ENCODE peak calls at places on chromosomes 5 and 9, in ten cellular contexts. One of them, this sample, is unnamed.

GRCh38 chr9:88949425-88949824 is 41.8 kb upstream of the S1PR3 start:
- DNase-seq in heart left ventricle: peak; percentile 64
- DNase-seq in iPS DF 6.9: no peak
- DNase-seq in globus pallidus: no peak
- DNase-seq in adipocyte: peak; percentile 1
- DNase-seq in stimulated activated CD8-positive, alpha-beta memory T cell treated with anti-CD3 and anti-CD28 coated beads, Interleukin-12 subunit alpha, Interleukin-12 subunit beta, amount 100 ng/mL, for 1 hour: no peak
- DNase-seq in astrocyte: peak; percentile 60
- DNase-seq in KBM-7: no peak
- DNase-seq in SK-MEL-5: no peak
- DNase-seq in Panc1: no peak
- DNase-seq in this sample: peak; percentile 92

GRCh38 chr5:68682400-68683152 is 411.2 kb upstream of the SLC30A5 start:
- DNase-seq in heart left ventricle: no peak
- DNase-seq in iPS DF 6.9: no peak
- DNase-seq in globus pallidus: no peak
- DNase-seq in adipocyte: no peak
- DNase-seq in stimulated activated CD8-positive, alpha-beta memory T cell treated with anti-CD3 and anti-CD28 coated beads, Interleukin-12 subunit alpha, Interleukin-12 subunit beta, amount 100 ng/mL, for 1 hour: no peak
- DNase-seq in astrocyte: no peak
- DNase-seq in KBM-7: no peak
- DNase-seq in SK-MEL-5: no peak
- DNase-seq in Panc1: no peak
- DNase-seq in this sample: peak; percentile 61

GRCh38 chr5:139061856-139062255 is 136.3 kb downstream of the SIL1 start:
- DNase-seq in heart left ventricle: no peak
- DNase-seq in iPS DF 6.9: no peak
- DNase-seq in globus pallidus: no peak
- DNase-seq in adipocyte: no peak
- DNase-seq in stimulated activated CD8-positive, alpha-beta memory T cell treated with anti-CD3 and anti-CD28 coated beads, Interleukin-12 subunit alpha, Interleukin-12 subunit beta, amount 100 ng/mL, for 1 hour: no peak
- DNase-seq in astrocyte: peak; percentile 27
- DNase-seq in KBM-7: peak; percentile 60
- DNase-seq in SK-MEL-5: no peak
- DNase-seq in Panc1: no peak
- DNase-seq in this sample: peak; percentile 68

GRCh38 chr5:77232959-77233358 is 22.5 kb downstream of the PDE8B start:
- DNase-seq in heart left ventricle: no peak
- DNase-seq in iPS DF 6.9: no peak
- DNase-seq in globus pallidus: no peak
- DNase-seq in adipocyte: no peak
- DNase-seq in stimulated activated CD8-positive, alpha-beta memory T cell treated with anti-CD3 and anti-CD28 coated beads, Interleukin-12 subunit alpha, Interleukin-12 subunit beta, amount 100 ng/mL, for 1 hour: no peak
- DNase-seq in astrocyte: peak; percentile 40
- DNase-seq in KBM-7: peak; percentile 96
- DNase-seq in SK-MEL-5: no peak
- DNase-seq in Panc1: no peak
- DNase-seq in this sample: peak; percentile 5

GRCh38 chr9:117448066-117448465 is 33.2 kb upstream of the ASTN2 start:
- DNase-seq in heart left ventricle: no peak
- DNase-seq in iPS DF 6.9: no peak
- DNase-seq in globus pallidus: no peak
- DNase-seq in adipocyte: no peak
- DNase-seq in stimulated activated CD8-positive, alpha-beta memory T cell treated with anti-CD3 and anti-CD28 coated beads, Interleukin-12 subunit alpha, Interleukin-12 subunit beta, amount 100 ng/mL, for 1 hour: no peak
- DNase-seq in astrocyte: no peak
- DNase-seq in KBM-7: no peak
- DNase-seq in SK-MEL-5: peak; percentile 42
- DNase-seq in Panc1: no peak
- DNase-seq in this sample: peak; percentile 50

GRCh38 chr5:30458681-30459080 is 734.8 kb upstream of the CDH6 start:
- DNase-seq in heart left ventricle: no peak
- DNase-seq in iPS DF 6.9: no peak
- DNase-seq in globus pallidus: no peak
- DNase-seq in adipocyte: no peak
- DNase-seq in stimulated activated CD8-positive, alpha-beta memory T cell treated with anti-CD3 and anti-CD28 coated beads, Interleukin-12 subunit alpha, Interleukin-12 subunit beta, amount 100 ng/mL, for 1 hour: no peak
- DNase-seq in astrocyte: no peak
- DNase-seq in KBM-7: no peak
- DNase-seq in SK-MEL-5: no peak
- DNase-seq in Panc1: no peak
- DNase-seq in this sample: no peak

GRCh38 chr5:132319975-132320374 is 25.8 kb downstream of the SLC22A4 start:
- DNase-seq in heart left ventricle: no peak
- DNase-seq in iPS DF 6.9: no peak
- DNase-seq in globus pallidus: no peak
- DNase-seq in adipocyte: no peak
- DNase-seq in stimulated activated CD8-positive, alpha-beta memory T cell treated with anti-CD3 and anti-CD28 coated beads, Interleukin-12 subunit alpha, Interleukin-12 subunit beta, amount 100 ng/mL, for 1 hour: no peak
- DNase-seq in astrocyte: no peak
- DNase-seq in KBM-7: no peak
- DNase-seq in SK-MEL-5: no peak
- DNase-seq in Panc1: no peak
- DNase-seq in this sample: no peak

GRCh38 chr5:86797677-86798076 is 179.9 kb downstream of the COX7C start:
- DNase-seq in heart left ventricle: no peak
- DNase-seq in iPS DF 6.9: peak; percentile 50
- DNase-seq in globus pallidus: no peak
- DNase-seq in adipocyte: no peak
- DNase-seq in stimulated activated CD8-positive, alpha-beta memory T cell treated with anti-CD3 and anti-CD28 coated beads, Interleukin-12 subunit alpha, Interleukin-12 subunit beta, amount 100 ng/mL, for 1 hour: no peak
- DNase-seq in astrocyte: no peak
- DNase-seq in KBM-7: no peak
- DNase-seq in SK-MEL-5: peak; percentile 4
- DNase-seq in Panc1: no peak
- DNase-seq in this sample: no peak

GRCh38 chr5:14212838-14213237 is 69.7 kb downstream of the TRIO start:
- DNase-seq in heart left ventricle: no peak
- DNase-seq in iPS DF 6.9: no peak
- DNase-seq in globus pallidus: no peak
- DNase-seq in adipocyte: no peak
- DNase-seq in stimulated activated CD8-positive, alpha-beta memory T cell treated with anti-CD3 and anti-CD28 coated beads, Interleukin-12 subunit alpha, Interleukin-12 subunit beta, amount 100 ng/mL, for 1 hour: no peak
- DNase-seq in astrocyte: no peak
- DNase-seq in KBM-7: no peak
- DNase-seq in SK-MEL-5: no peak
- DNase-seq in Panc1: no peak
- DNase-seq in this sample: no peak

This sample was measured in left kidney.